ENCODE peak calls at places on chromosome 21, in four cellular contexts. One of them, this sample, is unnamed.

GRCh38 chr21:15549671-15550070 is 180.1 kb upstream of the USP25 start:
- DNase-seq in GM12878: no peak
- DNase-seq in HCT116: no peak
- DNase-seq in H1: no peak
- DNase-seq in this sample: no peak

GRCh38 chr21:26800001-26800400 is 45.2 kb downstream of the ADAMTS1 start:
- DNase-seq in GM12878: no peak
- DNase-seq in HCT116: no peak
- DNase-seq in H1: no peak
- DNase-seq in this sample: no peak

GRCh38 chr21:27693376-27693775 is 726.5 kb upstream of the ADAMTS5 start:
- DNase-seq in GM12878: no peak
- DNase-seq in HCT116: no peak
- DNase-seq in H1: no peak
- DNase-seq in this sample: no peak

GRCh38 chr21:17660862-17661261 is 48.2 kb upstream of the BTG3 start:
- DNase-seq in GM12878: no peak
- DNase-seq in HCT116: no peak
- DNase-seq in H1: no peak
- DNase-seq in this sample: no peak

GRCh38 chr21:39385299-39386145 is 36.6 kb upstream of the HMGN1 start:
- DNase-seq in GM12878: no peak
- DNase-seq in HCT116: no peak
- DNase-seq in H1: no peak
- DNase-seq in this sample: peak

GRCh38 chr21:25836396-25836795 is 101.6 kb downstream of the GABPA start:
- DNase-seq in GM12878: no peak
- DNase-seq in HCT116: no peak
- DNase-seq in H1: no peak
- DNase-seq in this sample: no peak

GRCh38 chr21:25556087-25556486 is 51.2 kb downstream of the MRPL39 start:
- DNase-seq in GM12878: no peak
- DNase-seq in HCT116: no peak
- DNase-seq in H1: no peak
- DNase-seq in this sample: no peak

GRCh38 chr21:19109694-19110093 is 706.1 kb upstream of the TMPRSS15 start:
- DNase-seq in GM12878: no peak
- DNase-seq in HCT116: no peak
- DNase-seq in H1: no peak
- DNase-seq in this sample: no peak

GRCh38 chr21:38807481-38807880 is 1.8 kb downstream of the ETS2 start:
- DNase-seq in GM12878: no peak
- DNase-seq in HCT116: no peak
- DNase-seq in H1: no peak
- DNase-seq in this sample: no peak

GRCh38 chr21:41641821-41642368 is 125.0 kb downstream of the RIPK4 start:
- DNase-seq in GM12878: no peak
- DNase-seq in HCT116: no peak
- DNase-seq in H1: no peak
- DNase-seq in this sample: no peak

GRCh38 chr21:41641510-41641815 is 125.4 kb downstream of the RIPK4 start:
- DNase-seq in GM12878: no peak
- DNase-seq in HCT116: no peak
- DNase-seq in H1: no peak
- DNase-seq in this sample: no peak

GRCh38 chr21:41642399-41642798 is 124.5 kb downstream of the RIPK4 start:
- DNase-seq in GM12878: no peak
- DNase-seq in HCT116: no peak
- DNase-seq in H1: no peak
- DNase-seq in this sample: no peak

GRCh38 chr21:41640756-41641509 is 125.9 kb downstream of the RIPK4 start:
- DNase-seq in GM12878: no peak
- DNase-seq in HCT116: no peak
- DNase-seq in H1: no peak
- DNase-seq in this sample: no peak

DNA sequence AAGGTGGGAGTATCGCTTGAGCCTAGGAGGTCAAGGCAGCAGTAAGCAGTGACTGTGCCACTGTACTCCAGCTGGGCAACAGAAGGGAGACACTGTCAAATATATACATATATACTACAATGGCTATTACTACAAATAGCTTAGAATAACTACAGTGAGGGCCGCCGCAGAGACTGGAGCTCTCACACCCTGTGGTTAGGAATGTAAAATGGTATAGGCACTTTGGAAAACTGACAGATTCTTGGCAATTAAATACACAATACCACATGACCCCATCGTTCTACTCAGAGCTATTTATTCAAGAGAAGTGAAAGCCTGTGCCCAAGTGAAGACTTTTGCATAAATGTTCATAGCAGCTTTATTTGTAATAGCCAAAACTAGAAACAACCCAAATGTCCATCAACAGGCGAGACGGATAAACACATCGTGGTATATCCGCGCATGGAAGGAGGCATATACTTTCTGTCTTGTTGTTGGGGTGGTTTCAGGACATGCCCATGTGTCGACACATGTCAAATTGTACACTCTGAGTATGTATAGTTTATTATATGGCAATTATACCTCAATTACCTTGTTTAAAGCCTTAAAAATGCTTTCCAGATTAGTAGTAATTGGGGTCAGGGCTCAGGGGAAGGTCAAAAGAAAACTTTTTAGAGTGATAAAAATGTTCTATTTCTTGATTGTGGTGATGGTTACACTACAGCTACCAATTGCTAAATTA is 123.4 kb downstream of the RIPK4 start:
- DNase-seq in GM12878: no peak
- DNase-seq in HCT116: no peak
- DNase-seq in H1: no peak
- DNase-seq in this sample: no peak
- TF ChIP-seq CTCF in GM12878: no peak
- TF ChIP-seq CTCF in HCT116: no peak
- TF ChIP-seq CTCF in H1: no peak
- TF ChIP-seq CTCF in this sample: no peak

GRCh38 chr21:40846057-40846456 is 901 bp downstream of the DSCAM start:
- DNase-seq in GM12878: no peak
- DNase-seq in HCT116: no peak
- DNase-seq in H1: no peak
- DNase-seq in this sample: no peak
- TF ChIP-seq MAX in GM12878: no peak
- TF ChIP-seq MAX in HCT116: no peak
- TF ChIP-seq MAX in H1: no peak
- TF ChIP-seq MAX in this sample: no peak

GRCh38 chr21:29299046-29299905 is 554 bp downstream of the BACH1 start:
- DNase-seq in GM12878: no peak
- DNase-seq in HCT116: no peak
- DNase-seq in H1: no peak
- DNase-seq in this sample: peak

GRCh38 chr21:29300547-29301138 is 1.9 kb downstream of the BACH1 start:
- DNase-seq in GM12878: peak
- DNase-seq in HCT116: no peak
- DNase-seq in H1: no peak
- DNase-seq in this sample: no peak

GRCh38 chr21:29298348-29299045 is at the start of gene BACH1:
- DNase-seq in GM12878: no peak
- DNase-seq in HCT116: peak
- DNase-seq in H1: peak
- DNase-seq in this sample: peak

GRCh38 chr21:29301703-29302102 is 3.0 kb downstream of the BACH1 start:
- DNase-seq in GM12878: no peak
- DNase-seq in HCT116: no peak
- DNase-seq in H1: no peak
- DNase-seq in this sample: no peak

DNA sequence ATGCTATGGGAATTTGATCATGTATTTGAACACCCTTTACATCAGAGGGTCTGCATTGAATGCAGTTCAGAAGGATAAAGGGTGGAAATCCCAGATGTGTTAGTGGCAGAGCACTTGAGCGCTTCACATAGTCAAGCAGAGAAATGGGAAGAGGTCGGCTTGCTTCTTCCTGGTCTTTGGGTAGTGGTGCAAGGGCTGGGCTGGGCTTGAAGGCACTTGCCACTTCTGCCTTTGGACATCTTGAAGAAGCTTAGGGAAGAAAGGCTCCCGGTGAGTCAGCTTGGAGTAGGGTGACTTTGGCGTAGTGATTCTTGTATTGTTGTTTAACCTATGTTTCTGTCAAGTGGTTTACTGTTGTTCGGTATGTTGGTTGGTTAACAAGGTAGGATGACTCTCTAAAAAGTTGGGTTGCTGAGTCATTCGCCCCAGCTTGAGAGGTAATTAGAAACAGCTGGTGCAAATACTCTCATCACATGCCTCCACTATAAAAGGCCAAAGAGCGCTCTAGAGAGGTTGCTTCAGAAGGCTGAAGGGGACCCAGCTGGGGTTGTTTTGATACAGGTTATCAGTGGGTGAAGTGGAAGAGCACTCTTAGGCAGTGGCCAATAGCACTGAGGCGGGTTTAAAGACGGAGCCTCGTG is 1.3 kb downstream of the BACH1 start:
- DNase-seq in GM12878: peak
- DNase-seq in HCT116: peak
- DNase-seq in H1: no peak
- DNase-seq in this sample: peak
- TF ChIP-seq POLR2A in GM12878: no peak
- TF ChIP-seq POLR2A in HCT116: no peak
- TF ChIP-seq POLR2A in H1: peak
- TF ChIP-seq POLR2A in this sample: no peak

GRCh38 chr21:34984356-34984755 is 64.7 kb downstream of the RUNX1 start:
- DNase-seq in GM12878: no peak
- DNase-seq in HCT116: no peak
- DNase-seq in H1: no peak
- DNase-seq in this sample: no peak

GRCh38 chr21:34988625-34989024 is 60.5 kb downstream of the RUNX1 start:
- DNase-seq in GM12878: no peak
- DNase-seq in HCT116: no peak
- DNase-seq in H1: no peak
- DNase-seq in this sample: no peak

GRCh38 chr21:34988139-34988538 is 61.0 kb downstream of the RUNX1 start:
- DNase-seq in GM12878: no peak
- DNase-seq in HCT116: no peak
- DNase-seq in H1: no peak
- DNase-seq in this sample: no peak

GRCh38 chr21:34987673-34988072 is 61.4 kb downstream of the RUNX1 start:
- DNase-seq in GM12878: no peak
- DNase-seq in HCT116: no peak
- DNase-seq in H1: no peak
- DNase-seq in this sample: no peak

GRCh38 chr21:34986561-34987533 is 62.3 kb downstream of the RUNX1 start:
- DNase-seq in GM12878: peak
- DNase-seq in HCT116: peak
- DNase-seq in H1: peak
- DNase-seq in this sample: peak
- TF ChIP-seq CTCF in GM12878: no peak
- TF ChIP-seq CTCF in HCT116: no peak
- TF ChIP-seq CTCF in H1: no peak
- TF ChIP-seq CTCF in this sample: no peak

DNA sequence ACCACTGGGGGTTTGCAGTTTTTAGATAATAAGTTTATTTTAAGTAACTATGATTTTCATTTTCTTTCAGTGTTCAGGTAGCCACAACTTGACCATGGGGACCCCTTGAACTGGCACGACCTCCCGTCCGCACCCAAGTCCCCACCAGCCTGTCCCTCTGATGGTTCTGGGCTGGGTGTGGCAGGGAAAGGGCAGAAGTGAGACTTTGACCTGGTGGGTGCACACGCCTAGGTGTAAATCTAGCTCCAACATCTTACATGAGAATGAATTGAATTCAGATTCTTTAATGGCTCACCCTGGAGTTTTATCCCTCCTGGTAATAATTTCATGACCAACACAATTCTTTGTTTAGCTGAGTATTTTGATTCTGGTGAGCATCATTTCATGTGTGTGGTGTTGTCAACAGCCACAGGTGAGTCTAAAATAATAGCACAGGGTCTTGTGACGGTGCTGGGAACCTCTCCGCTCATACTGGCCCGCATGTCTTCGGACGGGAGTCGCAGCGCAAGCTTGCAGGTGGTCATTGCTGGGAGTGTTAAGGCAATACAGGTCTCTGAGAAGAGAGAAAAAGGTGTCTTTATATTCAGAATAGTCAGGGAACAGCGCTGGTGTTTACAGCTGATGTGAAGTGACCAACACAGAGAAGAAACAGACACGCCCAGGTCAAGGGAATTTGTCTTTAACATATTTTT is 50.8 kb upstream of the POFUT2 start:
- DNase-seq in GM12878: no peak
- DNase-seq in HCT116: no peak
- DNase-seq in H1: no peak
- DNase-seq in this sample: no peak
- TF ChIP-seq MAX in GM12878: no peak
- TF ChIP-seq MAX in HCT116: no peak
- TF ChIP-seq MAX in H1: no peak
- TF ChIP-seq MAX in this sample: no peak

GRCh38 chr21:42466700-42467612 is 29.1 kb downstream of the RSPH1 start:
- DNase-seq in GM12878: no peak
- DNase-seq in HCT116: peak
- DNase-seq in H1: no peak
- DNase-seq in this sample: peak

GRCh38 chr21:42463861-42464515 is 32.0 kb downstream of the RSPH1 start:
- DNase-seq in GM12878: no peak
- DNase-seq in HCT116: peak
- DNase-seq in H1: no peak
- DNase-seq in this sample: peak

GRCh38 chr21:42467613-42467983 is 28.4 kb downstream of the RSPH1 start:
- DNase-seq in GM12878: no peak
- DNase-seq in HCT116: no peak
- DNase-seq in H1: no peak
- DNase-seq in this sample: no peak

GRCh38 chr21:42461881-42462877 is 33.8 kb downstream of the RSPH1 start:
- DNase-seq in GM12878: no peak
- DNase-seq in HCT116: no peak
- DNase-seq in H1: no peak
- DNase-seq in this sample: peak

DNA sequence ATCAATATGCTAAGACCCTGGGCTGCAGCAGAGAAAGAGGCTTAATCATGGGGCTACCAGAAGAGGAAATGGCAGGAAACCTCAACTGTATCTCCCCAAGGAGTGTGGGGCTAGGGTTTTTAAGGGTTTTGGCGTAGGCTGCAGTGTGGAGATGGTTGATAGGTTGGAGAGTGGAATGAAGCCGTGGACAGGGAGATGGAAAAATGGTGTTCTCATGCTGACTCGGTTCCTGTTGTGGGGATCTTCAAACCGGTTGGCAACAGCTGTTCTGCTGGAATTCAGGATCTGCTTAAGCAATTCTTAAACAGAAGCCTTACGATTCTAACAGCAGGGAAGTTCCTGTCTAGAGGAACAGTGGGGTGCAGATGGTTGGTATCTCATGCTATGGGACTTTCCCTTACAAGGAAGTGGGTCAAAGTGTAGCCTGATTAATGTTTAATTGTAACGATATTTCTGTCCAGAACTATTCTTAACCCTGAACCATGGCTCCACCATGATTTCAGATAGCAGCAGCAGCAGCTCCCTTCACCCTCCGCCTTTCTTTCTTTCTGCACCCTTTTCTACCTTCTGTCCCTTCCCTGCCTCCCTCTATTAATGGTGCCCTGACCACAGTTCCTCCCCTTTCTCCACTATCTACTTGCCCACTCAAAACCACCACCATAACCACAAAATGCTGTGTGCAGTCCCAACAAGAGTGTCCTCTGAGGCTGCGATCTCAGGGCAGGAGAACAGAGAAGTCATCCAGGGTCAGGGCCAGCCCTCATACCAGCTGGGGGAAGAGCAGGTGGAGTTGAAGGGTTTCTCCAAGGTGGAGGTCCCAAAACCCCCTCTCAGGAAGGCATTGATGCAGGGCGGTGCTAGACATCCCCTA is 30.8 kb downstream of the RSPH1 start:
- DNase-seq in GM12878: peak
- DNase-seq in HCT116: no peak
- DNase-seq in H1: no peak
- DNase-seq in this sample: peak
- TF ChIP-seq POLR2A in GM12878: no peak
- TF ChIP-seq POLR2A in HCT116: no peak
- TF ChIP-seq POLR2A in H1: no peak
- TF ChIP-seq POLR2A in this sample: no peak

This sample was measured in NB4.